ENCODE peak calls at places on chromosomes 4 and X, in four cellular contexts. A is right lobe of liver, E is stomach, X is neural progenitor cell. V is an unnamed sample. For H3K4me1, the result is how much of the 10 kb centered on the place peaks cover.

GRCh38 chrX:12403474-12404082 is 265.3 kb downstream of the FRMPD4 start:
- DNase-seq in A (no peak), X (no peak), E (no peak), V (no peak)

GRCh38 chrX:153635788-153636668 is 11.0 kb upstream of the DUSP9 start:
- DNase-seq in A (no peak), X (peak), E (no peak), V (peak)

GRCh38 chr4:117771647-117772337 is 262.5 kb upstream of the NDST3 start:
- DNase-seq in E (no peak), A (no peak), X (peak), V (no peak)

GRCh38 chrX:2785538-2785937 is 33.7 kb downstream of the XG start:
- DNase-seq in X (no peak), A (no peak), E (no peak), V (no peak)

GRCh38 chr4:158913766-158914165 is 144.9 kb downstream of the FNIP2 start:
- DNase-seq in X (no peak), E (no peak), A (no peak), V (no peak)

GRCh38 chrX:115939070-115939469 is 231.5 kb upstream of the AGTR2 start:
- DNase-seq in X (no peak), A (no peak), E (no peak), V (no peak)

GRCh38 chr4:136831553-136831952 is 700.7 kb downstream of the PCDH18 start:
- DNase-seq in A (no peak), X (no peak), E (no peak), V (no peak)

GRCh38 chrX:21781976-21782375 is 24.1 kb upstream of the SMPX start:
- DNase-seq in E (no peak), A (no peak), X (no peak), V (no peak)

GRCh38 chr4:6343950-6344408 is 74.3 kb downstream of the WFS1 start:
- DNase-seq in E (peak), X (no peak), A (no peak), V (no peak)

GRCh38 chr4:76589872-76590846 is 155.1 kb downstream of the SHROOM3 start:
- DNase-seq in E (peak), X (peak), A (no peak), V (peak)

GRCh38 chr4:88567591-88567990 is 24.7 kb upstream of the HERC3 start:
- DNase-seq in X (no peak), A (no peak), E (no peak), V (no peak)

GRCh38 chr4:113572620-113573019 is 188.9 kb downstream of the CAMK2D start:
- DNase-seq in E (no peak), X (no peak), A (no peak), V (no peak)
- H3K4me1 ChIP-seq in E (under half), X (under half), A (under half), V (under half)

GRCh38 chrX:139246295-139246694 is 284.2 kb upstream of the F9 start:
- DNase-seq in X (no peak), A (no peak), E (no peak), V (no peak)
- H3K4me1 ChIP-seq in X (under half), A (under half), E (under half), V (under half)

GRCh38 chr4:182384496-182385155 is 141.4 kb downstream of the TENM3 start:
- DNase-seq in A (no peak), E (no peak), X (peak), V (no peak)

GRCh38 chr4:182380701-182381295 is 137.6 kb downstream of the TENM3 start:
- DNase-seq in X (no peak), A (no peak), E (no peak), V (no peak)

GRCh38 chr4:182385897-182386296 is 142.7 kb downstream of the TENM3 start:
- DNase-seq in X (no peak), E (no peak), A (no peak), V (no peak)

DNA sequence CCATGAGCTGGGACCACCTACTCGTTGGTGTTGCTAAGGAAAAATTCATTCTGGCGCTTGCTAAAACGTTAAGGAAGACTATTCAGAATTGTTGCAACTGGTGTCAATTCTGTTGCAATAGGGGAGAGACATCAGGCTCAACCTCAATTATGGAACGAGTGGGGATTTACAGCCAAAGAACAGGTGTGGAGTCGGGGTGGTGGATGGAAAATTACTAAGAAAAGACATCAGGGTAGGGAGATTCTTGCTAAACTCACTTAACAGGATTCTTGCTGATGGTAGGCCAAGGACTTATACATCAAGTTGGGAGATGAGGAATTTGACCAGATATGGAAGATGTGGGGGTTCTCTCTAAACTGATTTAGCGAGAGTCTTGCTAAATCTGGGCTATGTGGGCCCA is 139.7 kb downstream of the TENM3 start:
- DNase-seq in X (no peak), A (no peak), E (no peak), V (no peak)
- H3K4me1 ChIP-seq in X (under half), A (under half), E (under half), V (under half)

DNA sequence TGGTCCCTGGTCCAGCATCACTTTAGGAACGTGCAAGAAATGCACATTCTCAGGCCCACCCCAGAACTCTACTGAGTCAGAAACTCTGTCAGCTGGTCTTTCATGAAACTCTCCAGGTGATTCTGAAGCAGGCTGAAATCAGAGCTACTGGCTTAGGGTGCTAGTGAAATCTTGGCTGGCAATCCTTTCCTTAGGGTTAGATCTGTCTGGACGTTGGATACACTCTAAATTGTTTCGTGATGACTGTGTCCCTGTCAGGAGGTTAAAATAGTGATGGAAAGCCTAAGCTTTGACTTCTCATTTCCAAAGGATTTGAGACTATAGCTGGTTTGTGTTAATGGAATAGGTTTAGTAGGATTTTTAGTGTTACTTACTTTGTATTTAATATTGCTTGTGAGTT is 99.1 kb downstream of the ARHGAP10 start:
- DNase-seq in A (no peak), X (no peak), E (no peak), V (no peak)
- H3K4me1 ChIP-seq in A (under half), X (under half), E (half or more), V (under half)

GRCh38 chrX:129787336-129788055 is 7.7 kb downstream of the SASH3 start:
- DNase-seq in A (no peak), E (no peak), X (no peak), V (no peak)
- H3K4me1 ChIP-seq in A (under half), E (under half), X (under half), V (under half)

GRCh38 chrX:9656277-9656676 is 109.4 kb downstream of the GPR143 start:
- DNase-seq in E (no peak), X (no peak), A (no peak), V (no peak)

GRCh38 chrX:9656871-9657270 is 108.8 kb downstream of the GPR143 start:
- DNase-seq in A (no peak), E (no peak), X (no peak), V (no peak)

GRCh38 chrX:9657590-9658256 is 107.9 kb downstream of the GPR143 start:
- DNase-seq in E (no peak), A (no peak), X (no peak), V (no peak)

GRCh38 chrX:9662148-9662547 is 103.5 kb downstream of the GPR143 start:
- DNase-seq in A (no peak), E (no peak), X (no peak), V (no peak)

DNA sequence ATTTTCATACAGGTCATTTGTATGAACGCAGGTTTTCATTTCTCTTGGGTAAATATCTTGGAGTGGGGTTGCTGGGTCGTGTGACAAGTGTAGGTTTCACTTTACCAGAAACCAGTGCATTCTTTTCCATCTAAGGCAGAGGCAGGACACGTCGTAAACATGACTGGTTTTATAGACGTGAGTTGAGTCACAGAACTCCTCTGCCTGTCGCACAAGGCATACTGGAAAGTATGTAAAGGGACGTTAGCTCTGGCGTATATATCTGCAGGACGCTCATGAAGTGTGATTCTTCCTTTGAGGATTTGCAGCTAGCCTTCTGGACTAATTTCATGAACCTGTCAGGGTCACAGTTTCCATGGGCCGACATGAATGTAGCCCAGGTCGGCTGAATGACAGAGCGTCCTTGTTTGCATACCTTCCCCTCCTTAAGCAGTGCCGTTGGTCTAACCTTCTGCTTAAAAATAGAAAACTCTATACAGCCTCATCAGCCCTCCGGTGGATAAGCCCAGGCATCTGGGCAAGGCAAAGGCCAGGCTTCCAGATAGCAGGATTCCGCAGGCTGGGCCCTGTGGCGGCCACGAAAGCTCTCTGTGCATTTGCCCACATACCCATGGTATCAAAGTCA is 106.0 kb downstream of the GPR143 start:
- DNase-seq in X (no peak), E (no peak), A (no peak), V (no peak)
- H3K4me1 ChIP-seq in X (under half), E (under half), A (under half), V (under half)

GRCh38 chr4:113292371-113293042 is 243.1 kb downstream of the ANK2 start:
- DNase-seq in E (no peak), A (no peak), X (peak), V (peak)
- H3K4me1 ChIP-seq in E (under half), A (under half), X (half or more), V (under half)

GRCh38 chr4:56099378-56099786 is 150.6 kb downstream of the CEP135 start:
- DNase-seq in A (no peak), E (no peak), X (no peak), V (no peak)

GRCh38 chr4:56102581-56102980 is 153.8 kb downstream of the CEP135 start:
- DNase-seq in A (no peak), X (peak), E (no peak), V (no peak)

GRCh38 chr4:56106180-56106579 is 157.4 kb downstream of the CEP135 start:
- DNase-seq in E (no peak), A (no peak), X (no peak), V (no peak)

GRCh38 chr4:56106755-56107154 is 158.0 kb downstream of the CEP135 start:
- DNase-seq in X (no peak), A (no peak), E (no peak), V (no peak)

GRCh38 chr4:56104188-56104587 is 155.4 kb downstream of the CEP135 start:
- DNase-seq in E (no peak), A (no peak), X (no peak), V (no peak)
- H3K4me1 ChIP-seq in E (under half), A (under half), X (under half), V (under half)

GRCh38 chr4:109079731-109080130 is 222.7 kb downstream of the COL25A1 start:
- DNase-seq in X (no peak), A (no peak), E (no peak), V (no peak)

GRCh38 chr4:109079177-109079576 is 223.3 kb downstream of the COL25A1 start:
- DNase-seq in A (no peak), E (no peak), X (no peak), V (no peak)

GRCh38 chr4:109078724-109079123 is 223.7 kb downstream of the COL25A1 start:
- DNase-seq in E (no peak), X (no peak), A (no peak), V (no peak)

GRCh38 chr4:109075617-109076016 is 226.8 kb downstream of the COL25A1 start:
- DNase-seq in X (no peak), A (no peak), E (no peak), V (no peak)

GRCh38 chr4:109077486-109077885 is 225.0 kb downstream of the COL25A1 start:
- DNase-seq in A (no peak), E (no peak), X (no peak), V (no peak)
- H3K4me1 ChIP-seq in A (under half), E (under half), X (under half), V (under half)

V was measured in Peyer's patch.